ENCODE peak calls at places on chromosomes 7 and 10, in six cellular contexts. F is neural progenitor cell, E is neuronal stem cell, S is GM12878, M is Karpas-422, G is endodermal cell. K is an unnamed sample.

GRCh38 chr7:157932498-157933218 is 595.9 kb downstream of the DNAJB6 start:
- DNase-seq in F (no peak), E (no peak), S (no peak), M (peak), G (peak), K (no peak)

GRCh38 chr10:130463104-130463875 is 327.1 kb downstream of the GLRX3 start:
- DNase-seq in F (no peak), E (no peak), S (no peak), M (no peak), G (no peak), K (no peak)

GRCh38 chr7:16484453-16485158 is 19.1 kb upstream of the SOSTDC1 start:
- DNase-seq in F (peak), E (no peak), S (no peak), M (no peak), G (peak), K (no peak)

GRCh38 chr7:47180268-47180826 is 401.6 kb downstream of the TNS3 start:
- DNase-seq in F (peak), E (peak), S (no peak), M (peak), G (peak), K (peak)

GRCh38 chr10:75956624-75957023 is 525.2 kb downstream of the LRMDA start:
- DNase-seq in F (no peak), E (no peak), S (no peak), M (peak), G (no peak), K (no peak)

GRCh38 chr7:22651036-22651435 is 76.0 kb upstream of the IL6 start:
- DNase-seq in F (no peak), E (no peak), S (no peak), M (no peak), G (no peak), K (no peak)

GRCh38 chr7:128919881-128920789 is 9.6 kb upstream of the KCP start:
- DNase-seq in F (peak), E (no peak), S (no peak), M (no peak), G (peak), K (no peak)

GRCh38 chr10:71854031-71854430 is 3.0 kb upstream of the PSAP start:
- DNase-seq in F (no peak), E (no peak), S (no peak), M (no peak), G (no peak), K (no peak)

GRCh38 chr7:92769361-92769633 is 67.1 kb downstream of the CDK6 start:
- DNase-seq in F (no peak), E (no peak), S (no peak), M (no peak), G (no peak), K (no peak)

GRCh38 chr10:80161321-80162084 is 29.0 kb downstream of the PLAC9 start:
- DNase-seq in F (peak), E (no peak), S (no peak), M (peak), G (peak), K (no peak)

GRCh38 chr10:95360122-95360715 is 69.4 kb upstream of the PDLIM1 start:
- DNase-seq in F (no peak), E (no peak), S (no peak), M (no peak), G (no peak), K (no peak)

GRCh38 chr7:116210345-116211005 is at the start of gene TES:
- DNase-seq in F (peak), E (peak), S (no peak), M (no peak), G (peak), K (peak)

GRCh38 chr10:5654218-5654755 is 12.1 kb downstream of the ASB13 start:
- DNase-seq in F (no peak), E (no peak), S (no peak), M (no peak), G (no peak), K (peak)

GRCh38 chr10:18196806-18197550 is 56.8 kb downstream of the CACNB2 start:
- DNase-seq in F (peak), E (no peak), S (no peak), M (no peak), G (no peak), K (no peak)

GRCh38 chr7:128869138-128869943 is 6.7 kb downstream of the ATP6V1F start:
- DNase-seq in F (peak), E (peak), S (no peak), M (no peak), G (peak), K (peak)

GRCh38 chr10:22473459-22473858 is 128.2 kb downstream of the SPAG6 start:
- DNase-seq in F (no peak), E (no peak), S (no peak), M (no peak), G (no peak), K (no peak)

GRCh38 chr7:102253076-102253972 is 33.3 kb upstream of the SH2B2 start:
- DNase-seq in F (no peak), E (no peak), S (no peak), M (no peak), G (no peak), K (no peak)

GRCh38 chr10:95519132-95519487 is 42.1 kb downstream of the SORBS1 start:
- DNase-seq in F (no peak), E (no peak), S (no peak), M (no peak), G (no peak), K (no peak)

GRCh38 chr7:22238354-22239311 is 118.3 kb downstream of the RAPGEF5 start:
- DNase-seq in F (no peak), E (no peak), S (no peak), M (no peak), G (no peak), K (no peak)

GRCh38 chr7:41130596-41131236 is 572.2 kb downstream of the INHBA start:
- DNase-seq in F (no peak), E (no peak), S (no peak), M (no peak), G (no peak), K (no peak)

GRCh38 chr7:7595451-7595850 is 28.8 kb downstream of the MIOS start:
- DNase-seq in F (no peak), E (no peak), S (no peak), M (peak), G (no peak), K (no peak)

GRCh38 chr7:73900286-73900685 is 39.3 kb downstream of the TMEM270 start:
- DNase-seq in F (no peak), E (no peak), S (no peak), M (no peak), G (peak), K (no peak)

GRCh38 chr10:119807960-119808697 is 64.5 kb downstream of the MCMBP start:
- DNase-seq in F (no peak), E (no peak), S (no peak), M (no peak), G (no peak), K (no peak)

GRCh38 chr10:114320249-114321116 is 81.4 kb downstream of the VWA2 start:
- DNase-seq in F (no peak), E (no peak), S (no peak), M (no peak), G (peak), K (no peak)

GRCh38 chr10:122649903-122650302 is 49.7 kb downstream of the C10orf120 start:
- DNase-seq in F (no peak), E (no peak), S (no peak), M (no peak), G (no peak), K (no peak)

GRCh38 chr7:666454-667292 is 59.8 kb upstream of the DNAAF5 start:
- DNase-seq in F (no peak), E (no peak), S (no peak), M (no peak), G (no peak), K (no peak)

GRCh38 chr7:6096581-6096980 is 65.4 kb downstream of the ANKRD61 start:
- DNase-seq in F (no peak), E (no peak), S (no peak), M (peak), G (no peak), K (no peak)

GRCh38 chr10:436911-437665 is 252.4 kb downstream of the DIP2C start:
- DNase-seq in F (no peak), E (no peak), S (no peak), M (no peak), G (peak), K (no peak)

GRCh38 chr10:323651-324293 is 188.5 kb downstream of the ZMYND11 start:
- DNase-seq in F (no peak), E (no peak), S (peak), M (no peak), G (no peak), K (peak)

GRCh38 chr7:55140221-55140980 is 121.6 kb downstream of the EGFR start:
- DNase-seq in F (no peak), E (no peak), S (peak), M (no peak), G (no peak), K (no peak)

GRCh38 chr10:94623572-94623971 is 60.0 kb upstream of the CYP2C18 start:
- DNase-seq in F (peak), E (no peak), S (no peak), M (no peak), G (peak), K (no peak)

GRCh38 chr7:29609162-29610030 is 45.8 kb downstream of the PRR15 start:
- DNase-seq in F (peak), E (peak), S (no peak), M (peak), G (peak), K (peak)

DNA sequence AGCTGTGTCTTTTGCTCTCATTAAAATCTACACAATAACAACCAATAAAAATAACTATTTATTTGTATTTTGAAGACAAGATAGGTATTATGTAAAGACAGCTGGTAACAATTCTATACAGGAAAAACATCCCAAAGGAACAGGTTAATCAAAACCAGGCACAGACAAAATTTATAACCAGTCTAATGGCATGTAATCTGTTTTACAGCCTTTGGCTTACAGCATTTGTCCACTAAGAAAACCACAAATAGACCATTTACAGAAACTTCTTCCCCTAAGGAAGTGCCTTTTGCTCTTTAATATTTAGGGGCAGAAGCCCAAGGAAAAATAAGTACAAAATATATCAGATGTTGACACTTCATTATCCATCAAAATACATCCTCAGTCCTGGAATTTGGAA is 65.0 kb downstream of the SVIL start:
- DNase-seq in F (no peak), E (no peak), S (no peak), M (no peak), G (no peak), K (no peak)
- H3K9ac ChIP-seq in F (no peak), E (no peak), S (no peak), M (no peak), G (no peak), K (no peak)

GRCh38 chr7:106065560-106066500 is 46.3 kb downstream of the SYPL1 start:
- DNase-seq in F (peak), E (no peak), S (no peak), M (no peak), G (no peak), K (peak)
- H3K9ac ChIP-seq in F (no peak), E (no peak), S (no peak), M (peak), G (no peak), K (peak)

GRCh38 chr7:37491919-37492694 is 43.4 kb upstream of the ELMO1 start:
- DNase-seq in F (peak), E (peak), S (no peak), M (no peak), G (peak), K (no peak)

GRCh38 chr7:37484460-37485063 is 35.9 kb upstream of the ELMO1 start:
- DNase-seq in F (no peak), E (no peak), S (no peak), M (no peak), G (no peak), K (no peak)

GRCh38 chr7:37489703-37490102 is 41.0 kb upstream of the ELMO1 start:
- DNase-seq in F (no peak), E (no peak), S (no peak), M (no peak), G (no peak), K (no peak)

GRCh38 chr7:37493123-37493522 is 44.5 kb upstream of the ELMO1 start:
- DNase-seq in F (no peak), E (no peak), S (no peak), M (no peak), G (no peak), K (no peak)

GRCh38 chr7:37488163-37488759 is 39.6 kb upstream of the ELMO1 start:
- DNase-seq in F (peak), E (no peak), S (no peak), M (no peak), G (peak), K (no peak)
- H3K9ac ChIP-seq in F (no peak), E (no peak), S (no peak), M (no peak), G (no peak), K (no peak)

GRCh38 chr10:110491346-110491745 is 6.4 kb upstream of the DUSP5 start:
- DNase-seq in F (no peak), E (no peak), S (no peak), M (no peak), G (no peak), K (no peak)

GRCh38 chr10:110495731-110496552 is 1.8 kb upstream of the DUSP5 start:
- DNase-seq in F (peak), E (no peak), S (no peak), M (no peak), G (peak), K (no peak)

GRCh38 chr10:110492069-110492782 is 5.5 kb upstream of the DUSP5 start:
- DNase-seq in F (no peak), E (no peak), S (no peak), M (peak), G (no peak), K (no peak)

GRCh38 chr10:110494532-110494931 is 3.2 kb upstream of the DUSP5 start:
- DNase-seq in F (no peak), E (no peak), S (no peak), M (no peak), G (no peak), K (no peak)

GRCh38 chr10:110493832-110494426 is 3.8 kb upstream of the DUSP5 start:
- DNase-seq in F (no peak), E (no peak), S (no peak), M (no peak), G (peak), K (no peak)
- H3K9ac ChIP-seq in F (no peak), E (no peak), S (no peak), M (no peak), G (no peak), K (no peak)

DNA sequence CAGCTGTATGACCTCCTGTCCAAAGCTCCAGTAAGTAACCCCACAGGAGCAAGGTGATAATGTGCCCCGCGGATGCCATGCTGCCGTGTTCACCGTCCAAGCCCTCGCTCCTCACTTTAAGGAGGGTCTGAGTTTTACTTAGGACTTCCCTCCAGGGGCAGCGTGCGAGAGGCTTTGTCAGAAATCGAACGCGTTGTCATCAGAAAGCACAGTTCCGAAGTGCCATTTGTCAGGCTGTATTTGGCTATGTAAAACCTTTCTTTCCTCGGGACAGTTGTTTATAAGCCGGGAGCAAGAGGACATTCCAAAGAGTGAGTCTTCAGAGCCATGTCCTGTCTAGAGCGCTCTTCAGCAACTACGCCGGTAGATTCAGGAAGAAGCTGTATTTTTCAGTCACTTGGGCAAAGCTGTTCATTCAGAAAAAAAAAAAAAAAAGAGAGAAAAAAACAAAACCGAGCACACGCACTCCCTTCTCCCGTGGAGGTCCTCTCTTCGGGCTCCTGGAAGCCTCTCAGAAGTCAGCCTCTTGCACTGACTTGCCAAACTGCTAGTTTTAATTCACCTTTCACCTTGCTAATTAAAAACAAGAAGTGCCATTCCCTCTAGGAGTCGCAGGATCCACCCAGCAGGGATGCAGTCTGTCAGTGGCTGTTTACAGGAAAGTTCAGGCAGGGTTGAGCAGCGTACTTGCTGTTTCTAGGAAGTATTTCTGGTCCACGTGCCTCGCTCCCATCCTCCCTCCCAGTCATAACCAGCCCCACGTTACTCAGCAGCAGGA is at the start of gene SEMA3E:
- DNase-seq in F (peak), E (peak), S (no peak), M (no peak), G (peak), K (peak)
- H3K9ac ChIP-seq in F (no peak), E (no peak), S (no peak), M (no peak), G (peak), K (no peak)

GRCh38 chr7:2708547-2709310 is 20.7 kb downstream of the AMZ1 start:
- DNase-seq in F (no peak), E (no peak), S (no peak), M (peak), G (peak), K (no peak)

GRCh38 chr7:2711895-2712675 is 24.1 kb downstream of the AMZ1 start:
- DNase-seq in F (no peak), E (no peak), S (no peak), M (peak), G (peak), K (no peak)

GRCh38 chr7:2710901-2711551 is 23.0 kb downstream of the AMZ1 start:
- DNase-seq in F (no peak), E (no peak), S (peak), M (no peak), G (peak), K (no peak)

GRCh38 chr7:2709553-2710165 is 21.7 kb downstream of the AMZ1 start:
- DNase-seq in F (peak), E (peak), S (peak), M (peak), G (peak), K (peak)

DNA sequence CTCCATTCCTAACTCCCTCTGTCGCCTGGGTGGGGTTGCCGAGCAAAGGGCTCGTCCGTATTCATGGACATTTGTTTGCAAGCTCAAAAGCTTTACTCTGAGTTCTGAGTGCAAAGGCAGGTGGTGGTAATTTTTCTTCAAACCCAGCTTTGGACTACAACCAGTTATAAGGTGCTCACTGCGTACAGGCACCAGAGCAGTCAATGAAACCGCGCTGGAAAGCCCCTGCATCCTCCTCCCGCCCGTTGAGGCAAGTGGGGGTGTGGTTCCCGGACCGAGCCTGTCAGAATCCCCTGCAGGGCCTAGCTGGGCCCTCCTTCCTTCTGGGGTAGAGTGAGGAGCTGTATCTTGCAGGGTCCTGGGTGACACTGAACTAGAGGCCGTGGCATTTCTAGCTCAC is 22.3 kb downstream of the AMZ1 start:
- DNase-seq in F (no peak), E (no peak), S (peak), M (peak), G (no peak), K (no peak)
- H3K9ac ChIP-seq in F (no peak), E (no peak), S (peak), M (peak), G (no peak), K (no peak)

GRCh38 chr7:100008525-100008924 is 6.9 kb upstream of the ZKSCAN1 start:
- DNase-seq in F (no peak), E (no peak), S (no peak), M (no peak), G (no peak), K (peak)
- H3K9ac ChIP-seq in F (no peak), E (no peak), S (no peak), M (no peak), G (no peak), K (peak)

DNA sequence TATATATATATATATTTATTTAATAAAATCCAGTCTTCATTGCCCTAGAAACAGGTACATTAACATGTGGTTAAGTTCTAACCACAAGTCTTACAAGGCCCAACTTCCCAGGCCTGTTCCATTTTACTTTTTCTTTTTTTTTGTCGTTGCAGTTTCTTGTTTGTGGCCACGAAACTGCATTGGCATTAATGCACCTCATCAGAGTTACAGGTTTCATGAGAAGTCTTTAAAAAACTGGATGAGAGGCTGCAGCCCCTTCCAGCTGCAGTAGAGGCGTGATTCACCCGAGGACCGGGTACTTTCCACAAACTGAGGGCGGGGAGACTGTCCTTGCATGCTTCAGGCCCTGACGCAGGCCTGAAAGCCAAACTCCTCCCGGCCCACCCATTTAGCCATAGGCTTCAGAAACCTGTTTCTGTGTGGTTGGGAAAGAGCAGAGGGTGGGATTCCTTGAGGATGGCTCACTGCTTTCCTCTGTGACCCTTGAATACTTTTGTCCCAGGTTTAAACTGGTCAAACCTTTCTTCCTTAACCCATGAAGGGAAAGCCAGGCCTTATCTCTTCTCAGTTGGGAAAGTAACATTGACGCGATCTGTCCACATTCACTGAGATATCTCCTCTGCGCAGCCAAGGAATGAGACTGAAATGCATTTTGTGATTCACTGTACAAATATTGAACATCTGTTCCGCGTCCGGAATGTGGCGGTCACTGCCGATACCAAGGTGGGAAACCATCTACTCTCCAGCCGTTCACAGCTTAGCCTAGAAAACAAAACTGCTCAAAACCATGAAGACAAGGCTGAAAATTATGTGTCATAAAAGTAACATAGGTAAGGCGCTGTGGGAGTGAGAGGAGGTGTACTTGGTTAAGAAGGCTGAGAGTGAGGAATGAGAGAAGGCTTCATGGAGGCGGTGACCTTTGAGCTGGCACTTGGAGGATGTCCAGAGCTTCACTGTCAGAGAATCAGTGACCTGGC is 311.7 kb downstream of the GATA3 start:
- DNase-seq in F (no peak), E (no peak), S (peak), M (no peak), G (no peak), K (no peak)
- H3K9ac ChIP-seq in F (no peak), E (no peak), S (no peak), M (no peak), G (no peak), K (no peak)

K was measured in colonic mucosa.